ENCODE peak calls at places on chromosomes 4 and X, in nine cellular contexts. One of them, this sample, is unnamed.

GRCh38 chrX:64204701-64205440 is 637 bp downstream of the AMER1 start:
- DNase-seq in kidney: no peak
- DNase-seq in left ventricle myocardium inferior: peak
- DNase-seq in coronary artery: peak
- DNase-seq in astrocyte: peak
- DNase-seq in brain microvascular endothelial cell: no peak
- DNase-seq in mammary epithelial cell: peak
- DNase-seq in body of pancreas: peak
- DNase-seq in transverse colon: no peak
- DNase-seq in this sample: peak

GRCh38 chrX:153983321-153983729 is 10.8 kb downstream of the TMEM187 start:
- DNase-seq in mammary epithelial cell: no peak
- DNase-seq in kidney: no peak
- DNase-seq in left ventricle myocardium inferior: no peak
- DNase-seq in brain microvascular endothelial cell: no peak
- DNase-seq in body of pancreas: no peak
- DNase-seq in transverse colon: no peak
- DNase-seq in coronary artery: no peak
- DNase-seq in astrocyte: no peak
- DNase-seq in this sample: no peak

GRCh38 chr4:177410566-177410965 is 31.7 kb downstream of the AGA start:
- DNase-seq in brain microvascular endothelial cell: no peak
- DNase-seq in mammary epithelial cell: no peak
- DNase-seq in transverse colon: no peak
- DNase-seq in body of pancreas: no peak
- DNase-seq in left ventricle myocardium inferior: no peak
- DNase-seq in kidney: no peak
- DNase-seq in coronary artery: no peak
- DNase-seq in astrocyte: no peak
- DNase-seq in this sample: no peak

GRCh38 chr4:152357206-152357605 is 178.7 kb downstream of the FBXW7 start:
- DNase-seq in mammary epithelial cell: peak
- DNase-seq in body of pancreas: peak
- DNase-seq in transverse colon: no peak
- DNase-seq in coronary artery: no peak
- DNase-seq in brain microvascular endothelial cell: peak
- DNase-seq in kidney: no peak
- DNase-seq in left ventricle myocardium inferior: no peak
- DNase-seq in astrocyte: no peak
- DNase-seq in this sample: peak

GRCh38 chr4:99886146-99886545 is 8.1 kb downstream of the LAMTOR3 start:
- DNase-seq in kidney: no peak
- DNase-seq in transverse colon: no peak
- DNase-seq in coronary artery: no peak
- DNase-seq in brain microvascular endothelial cell: peak
- DNase-seq in body of pancreas: no peak
- DNase-seq in left ventricle myocardium inferior: no peak
- DNase-seq in mammary epithelial cell: peak
- DNase-seq in astrocyte: peak
- DNase-seq in this sample: no peak

GRCh38 chrX:49268702-49269009 is 937 bp upstream of the PPP1R3F start:
- DNase-seq in transverse colon: no peak
- DNase-seq in brain microvascular endothelial cell: no peak
- DNase-seq in mammary epithelial cell: no peak
- DNase-seq in left ventricle myocardium inferior: no peak
- DNase-seq in kidney: no peak
- DNase-seq in body of pancreas: no peak
- DNase-seq in coronary artery: no peak
- DNase-seq in astrocyte: no peak
- DNase-seq in this sample: no peak

GRCh38 chr4:66565796-66566195 is 895.5 kb upstream of the EPHA5 start:
- DNase-seq in mammary epithelial cell: no peak
- DNase-seq in brain microvascular endothelial cell: no peak
- DNase-seq in transverse colon: no peak
- DNase-seq in coronary artery: no peak
- DNase-seq in body of pancreas: no peak
- DNase-seq in kidney: no peak
- DNase-seq in astrocyte: peak
- DNase-seq in left ventricle myocardium inferior: no peak
- DNase-seq in this sample: no peak

GRCh38 chr4:111641813-111642579 is 503.3 kb upstream of the FAM241A start:
- DNase-seq in transverse colon: peak
- DNase-seq in mammary epithelial cell: peak
- DNase-seq in body of pancreas: peak
- DNase-seq in brain microvascular endothelial cell: peak
- DNase-seq in kidney: no peak
- DNase-seq in left ventricle myocardium inferior: no peak
- DNase-seq in astrocyte: peak
- DNase-seq in coronary artery: no peak
- DNase-seq in this sample: no peak

GRCh38 chr4:124641715-124642380 is 70.7 kb downstream of the ANKRD50 start:
- DNase-seq in body of pancreas: peak
- DNase-seq in mammary epithelial cell: peak
- DNase-seq in astrocyte: peak
- DNase-seq in brain microvascular endothelial cell: peak
- DNase-seq in kidney: no peak
- DNase-seq in coronary artery: no peak
- DNase-seq in transverse colon: no peak
- DNase-seq in left ventricle myocardium inferior: no peak
- DNase-seq in this sample: no peak

GRCh38 chr4:108117473-108118182 is 51.1 kb downstream of the LEF1 start:
- DNase-seq in astrocyte: no peak
- DNase-seq in body of pancreas: peak
- DNase-seq in kidney: no peak
- DNase-seq in transverse colon: no peak
- DNase-seq in left ventricle myocardium inferior: no peak
- DNase-seq in mammary epithelial cell: no peak
- DNase-seq in coronary artery: no peak
- DNase-seq in brain microvascular endothelial cell: peak
- DNase-seq in this sample: no peak

GRCh38 chrX:110462957-110463356 is 104.3 kb downstream of the RTL9 start:
- DNase-seq in mammary epithelial cell: no peak
- DNase-seq in left ventricle myocardium inferior: no peak
- DNase-seq in astrocyte: no peak
- DNase-seq in body of pancreas: peak
- DNase-seq in coronary artery: no peak
- DNase-seq in brain microvascular endothelial cell: no peak
- DNase-seq in kidney: no peak
- DNase-seq in transverse colon: no peak
- DNase-seq in this sample: no peak

GRCh38 chrX:138897621-138898492 is 186.3 kb upstream of the FGF13 start:
- DNase-seq in brain microvascular endothelial cell: no peak
- DNase-seq in coronary artery: no peak
- DNase-seq in astrocyte: peak
- DNase-seq in mammary epithelial cell: peak
- DNase-seq in kidney: no peak
- DNase-seq in left ventricle myocardium inferior: no peak
- DNase-seq in body of pancreas: no peak
- DNase-seq in transverse colon: no peak
- DNase-seq in this sample: no peak

GRCh38 chr4:108906866-108907367 is 144.1 kb upstream of the ETNPPL start:
- DNase-seq in body of pancreas: no peak
- DNase-seq in brain microvascular endothelial cell: no peak
- DNase-seq in kidney: no peak
- DNase-seq in astrocyte: no peak
- DNase-seq in coronary artery: no peak
- DNase-seq in transverse colon: no peak
- DNase-seq in left ventricle myocardium inferior: no peak
- DNase-seq in mammary epithelial cell: no peak
- DNase-seq in this sample: no peak

GRCh38 chrX:16923157-16923556 is 23.3 kb upstream of the REPS2 start:
- DNase-seq in transverse colon: no peak
- DNase-seq in left ventricle myocardium inferior: no peak
- DNase-seq in body of pancreas: no peak
- DNase-seq in astrocyte: no peak
- DNase-seq in coronary artery: no peak
- DNase-seq in mammary epithelial cell: no peak
- DNase-seq in brain microvascular endothelial cell: no peak
- DNase-seq in kidney: no peak
- DNase-seq in this sample: no peak

GRCh38 chr4:89306486-89307184 is 965 bp downstream of the GPRIN3 start:
- DNase-seq in kidney: no peak
- DNase-seq in coronary artery: no peak
- DNase-seq in mammary epithelial cell: no peak
- DNase-seq in astrocyte: no peak
- DNase-seq in transverse colon: no peak
- DNase-seq in brain microvascular endothelial cell: no peak
- DNase-seq in left ventricle myocardium inferior: no peak
- DNase-seq in body of pancreas: no peak
- DNase-seq in this sample: no peak

GRCh38 chr4:2909583-2909982 is 53.6 kb downstream of the NOP14 start:
- DNase-seq in kidney: peak
- DNase-seq in transverse colon: no peak
- DNase-seq in astrocyte: no peak
- DNase-seq in body of pancreas: no peak
- DNase-seq in mammary epithelial cell: no peak
- DNase-seq in brain microvascular endothelial cell: no peak
- DNase-seq in coronary artery: no peak
- DNase-seq in left ventricle myocardium inferior: no peak
- DNase-seq in this sample: no peak
- H3K4me3 ChIP-seq in kidney: no peak
- H3K4me3 ChIP-seq in transverse colon: no peak
- H3K4me3 ChIP-seq in astrocyte: no peak
- H3K4me3 ChIP-seq in body of pancreas: no peak
- H3K4me3 ChIP-seq in mammary epithelial cell: no peak
- H3K4me3 ChIP-seq in brain microvascular endothelial cell: no peak
- H3K4me3 ChIP-seq in coronary artery: no peak
- H3K4me3 ChIP-seq in left ventricle myocardium inferior: no peak
- H3K4me3 ChIP-seq in this sample: no peak

GRCh38 chr4:41791557-41791956 is 43.0 kb upstream of the PHOX2B start:
- DNase-seq in left ventricle myocardium inferior: no peak
- DNase-seq in mammary epithelial cell: no peak
- DNase-seq in coronary artery: no peak
- DNase-seq in astrocyte: no peak
- DNase-seq in brain microvascular endothelial cell: no peak
- DNase-seq in body of pancreas: no peak
- DNase-seq in kidney: no peak
- DNase-seq in transverse colon: no peak
- DNase-seq in this sample: no peak
- TF ChIP-seq CTCF in left ventricle myocardium inferior: no peak
- TF ChIP-seq CTCF in mammary epithelial cell: no peak
- TF ChIP-seq CTCF in coronary artery: no peak
- TF ChIP-seq CTCF in astrocyte: no peak
- TF ChIP-seq CTCF in brain microvascular endothelial cell: no peak
- TF ChIP-seq CTCF in body of pancreas: no peak
- TF ChIP-seq CTCF in kidney: no peak
- TF ChIP-seq CTCF in transverse colon: no peak
- TF ChIP-seq CTCF in this sample: no peak

DNA sequence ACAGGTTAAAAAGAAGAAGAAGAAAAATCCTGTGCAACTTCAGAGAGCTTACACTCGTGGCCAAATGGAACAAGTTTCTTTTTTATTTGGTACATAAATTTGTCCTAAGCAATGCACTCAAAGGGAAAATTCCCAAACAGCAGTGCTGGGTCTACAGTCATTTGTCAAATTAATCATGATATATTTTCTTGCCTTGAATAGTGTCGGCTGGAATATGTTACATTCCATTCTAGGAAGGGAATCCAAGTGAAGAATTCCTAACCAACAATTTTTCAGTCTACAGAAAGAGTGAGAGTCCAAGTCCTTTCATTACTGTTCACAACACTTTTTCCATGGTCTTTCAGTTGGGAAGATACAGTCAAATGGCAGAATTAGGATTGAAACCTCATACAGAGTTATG is 63.9 kb downstream of the HAND2 start:
- DNase-seq in coronary artery: no peak
- DNase-seq in kidney: no peak
- DNase-seq in astrocyte: peak
- DNase-seq in transverse colon: no peak
- DNase-seq in brain microvascular endothelial cell: no peak
- DNase-seq in left ventricle myocardium inferior: no peak
- DNase-seq in body of pancreas: no peak
- DNase-seq in mammary epithelial cell: no peak
- DNase-seq in this sample: no peak
- H3K27ac ChIP-seq in coronary artery: no peak
- H3K27ac ChIP-seq in kidney: no peak
- H3K27ac ChIP-seq in astrocyte: no peak
- H3K27ac ChIP-seq in transverse colon: peak
- H3K27ac ChIP-seq in brain microvascular endothelial cell: no peak
- H3K27ac ChIP-seq in left ventricle myocardium inferior: no peak
- H3K27ac ChIP-seq in body of pancreas: no peak
- H3K27ac ChIP-seq in mammary epithelial cell: no peak
- H3K27ac ChIP-seq in this sample: no peak

GRCh38 chr4:3299122-3299521 is 6.3 kb downstream of the RGS12 start:
- DNase-seq in brain microvascular endothelial cell: no peak
- DNase-seq in body of pancreas: no peak
- DNase-seq in mammary epithelial cell: no peak
- DNase-seq in left ventricle myocardium inferior: no peak
- DNase-seq in astrocyte: no peak
- DNase-seq in coronary artery: peak
- DNase-seq in kidney: peak
- DNase-seq in transverse colon: no peak
- DNase-seq in this sample: no peak

GRCh38 chr4:3295837-3296624 is 3.2 kb downstream of the RGS12 start:
- DNase-seq in body of pancreas: no peak
- DNase-seq in mammary epithelial cell: no peak
- DNase-seq in coronary artery: peak
- DNase-seq in astrocyte: no peak
- DNase-seq in transverse colon: no peak
- DNase-seq in brain microvascular endothelial cell: no peak
- DNase-seq in left ventricle myocardium inferior: no peak
- DNase-seq in kidney: peak
- DNase-seq in this sample: peak

GRCh38 chr4:3299538-3300197 is 6.8 kb downstream of the RGS12 start:
- DNase-seq in coronary artery: peak
- DNase-seq in astrocyte: no peak
- DNase-seq in brain microvascular endothelial cell: no peak
- DNase-seq in body of pancreas: no peak
- DNase-seq in left ventricle myocardium inferior: no peak
- DNase-seq in transverse colon: no peak
- DNase-seq in mammary epithelial cell: no peak
- DNase-seq in kidney: peak
- DNase-seq in this sample: peak

GRCh38 chr4:3296651-3297050 is 3.8 kb downstream of the RGS12 start:
- DNase-seq in astrocyte: no peak
- DNase-seq in mammary epithelial cell: no peak
- DNase-seq in left ventricle myocardium inferior: no peak
- DNase-seq in transverse colon: no peak
- DNase-seq in body of pancreas: no peak
- DNase-seq in coronary artery: peak
- DNase-seq in brain microvascular endothelial cell: no peak
- DNase-seq in kidney: peak
- DNase-seq in this sample: no peak

DNA sequence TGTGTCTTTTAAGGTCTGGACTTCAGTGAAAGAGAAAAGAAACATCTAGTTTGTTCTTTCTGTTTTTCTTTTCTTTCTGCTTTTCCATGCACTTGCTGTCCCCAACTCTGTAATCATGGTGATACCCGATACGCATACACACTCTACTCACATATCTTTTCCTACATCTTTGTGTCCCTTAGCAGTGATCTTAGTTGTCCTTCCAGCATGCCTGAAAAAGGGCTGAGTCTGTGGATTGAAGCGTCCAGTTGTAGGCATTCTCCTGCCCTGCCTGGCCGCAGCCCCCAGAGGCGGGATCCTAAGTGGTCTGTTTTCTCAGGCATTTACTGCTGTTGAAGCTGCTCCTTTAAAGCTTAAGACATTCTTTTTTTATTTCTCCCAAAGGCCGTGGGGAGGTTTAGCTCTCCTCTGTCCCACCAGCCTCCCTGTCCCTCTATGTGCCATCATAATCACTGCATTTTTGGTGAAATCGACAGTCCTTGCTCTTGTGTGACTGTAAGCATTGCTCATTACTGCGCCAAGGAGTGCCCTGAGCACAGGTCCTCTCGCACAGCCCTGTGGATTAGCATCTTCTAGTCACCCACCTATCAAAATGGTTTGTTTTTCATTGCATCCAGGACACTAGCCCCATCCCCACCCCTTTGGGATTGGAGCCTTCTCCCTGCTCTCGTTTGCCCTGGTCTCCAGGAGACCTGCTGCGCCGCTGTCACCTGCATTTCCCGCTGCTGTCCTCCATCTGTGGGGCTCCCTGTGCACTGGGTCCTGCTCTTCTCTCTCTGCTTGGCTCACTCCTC is 4.4 kb downstream of the RGS12 start:
- DNase-seq in astrocyte: no peak
- DNase-seq in kidney: peak
- DNase-seq in brain microvascular endothelial cell: no peak
- DNase-seq in transverse colon: no peak
- DNase-seq in left ventricle myocardium inferior: no peak
- DNase-seq in mammary epithelial cell: no peak
- DNase-seq in body of pancreas: no peak
- DNase-seq in coronary artery: peak
- DNase-seq in this sample: peak
- H3K4me3 ChIP-seq in astrocyte: no peak
- H3K4me3 ChIP-seq in kidney: no peak
- H3K4me3 ChIP-seq in brain microvascular endothelial cell: no peak
- H3K4me3 ChIP-seq in transverse colon: no peak
- H3K4me3 ChIP-seq in left ventricle myocardium inferior: no peak
- H3K4me3 ChIP-seq in mammary epithelial cell: no peak
- H3K4me3 ChIP-seq in body of pancreas: no peak
- H3K4me3 ChIP-seq in coronary artery: no peak
- H3K4me3 ChIP-seq in this sample: no peak

This sample was measured in left lung.